ENCODE peak calls at places on chromosomes 16 and 17, in six cellular contexts. W is thyroid gland; V is AG09319; L is stimulated activated CD8-positive, alpha-beta memory T cell treated with anti-CD3 and anti-CD28 coated beads, Interleukin-4, amount 100 ng/mL, for 48 hours; Q is neuronal stem cell; S is mucosa of descending colon. I is an unnamed sample.

GRCh38 chr17:44655983-44656700 is at the start of gene MEIOC:
- DNase-seq in W (no peak), V (no peak), L (peak), Q (peak), S (peak), I (peak)

GRCh38 chr17:67833134-67833533 is 7.8 kb downstream of the BPTF start:
- DNase-seq in W (no peak), V (no peak), L (peak), Q (no peak), S (no peak), I (no peak)

GRCh38 chr17:13500947-13501346 is 100.8 kb downstream of the HS3ST3A1 start:
- DNase-seq in W (no peak), V (no peak), L (no peak), Q (no peak), S (no peak), I (no peak)

GRCh38 chr17:58120195-58120822 is 27.9 kb upstream of the OR4D1 start:
- DNase-seq in W (peak), V (peak), L (peak), Q (peak), S (no peak), I (peak)

GRCh38 chr17:35129973-35130351 is 8.5 kb downstream of the FNDC8 start:
- DNase-seq in W (no peak), V (no peak), L (no peak), Q (no peak), S (no peak), I (no peak)

GRCh38 chr16:86980644-86981043 is 336.5 kb downstream of the C16orf95 start:
- DNase-seq in W (no peak), V (no peak), L (no peak), Q (no peak), S (no peak), I (no peak)

GRCh38 chr16:56601325-56601724 is 7.1 kb upstream of the MT2A start:
- DNase-seq in W (no peak), V (no peak), L (peak), Q (no peak), S (no peak), I (no peak)

GRCh38 chr16:86566966-86567700 is 504 bp downstream of the FOXC2 start:
- DNase-seq in W (no peak), V (peak), L (no peak), Q (no peak), S (no peak), I (no peak)

GRCh38 chr16:28218109-28218508 is 6.3 kb upstream of the XPO6 start:
- DNase-seq in W (no peak), V (no peak), L (peak), Q (no peak), S (no peak), I (no peak)

GRCh38 chr17:81097943-81098308 is 63.0 kb downstream of the BAIAP2 start:
- DNase-seq in W (no peak), V (no peak), L (peak), Q (no peak), S (peak), I (peak)

GRCh38 chr16:17342031-17342430 is 128.7 kb downstream of the XYLT1 start:
- DNase-seq in W (no peak), V (no peak), L (no peak), Q (no peak), S (no peak), I (no peak)

GRCh38 chr17:57341611-57342010 is 85.3 kb downstream of the MSI2 start:
- DNase-seq in W (no peak), V (no peak), L (no peak), Q (no peak), S (no peak), I (no peak)

GRCh38 chr17:18859256-18859655 is 1.3 kb downstream of the PRPSAP2 start:
- DNase-seq in W (no peak), V (no peak), L (no peak), Q (no peak), S (no peak), I (no peak)

GRCh38 chr16:539901-540530 is 12.5 kb downstream of the CAPN15 start:
- DNase-seq in W (no peak), V (no peak), L (no peak), Q (no peak), S (no peak), I (no peak)

GRCh38 chr16:29883987-29884386 is 15.4 kb downstream of the SEZ6L2 start:
- DNase-seq in W (no peak), V (no peak), L (no peak), Q (no peak), S (no peak), I (no peak)

GRCh38 chr16:81201267-81201666 is 37.2 kb upstream of the BCO1 start:
- DNase-seq in W (no peak), V (no peak), L (no peak), Q (no peak), S (no peak), I (peak)

GRCh38 chr17:63082273-63082861 is 116.3 kb downstream of the TANC2 start:
- DNase-seq in W (no peak), V (no peak), L (no peak), Q (no peak), S (no peak), I (no peak)

GRCh38 chr16:11779074-11779473 is 18.0 kb downstream of the ZC3H7A start:
- DNase-seq in W (no peak), V (no peak), L (no peak), Q (no peak), S (no peak), I (no peak)

GRCh38 chr16:55555436-55555835 is 11.0 kb upstream of the CAPNS2 start:
- DNase-seq in W (no peak), V (no peak), L (no peak), Q (no peak), S (no peak), I (no peak)